ENCODE peak calls at places on chromosomes 2 and 18, in five cellular contexts. One of them, this sample, is unnamed.

GRCh38 chr2:37858197-37858711 is 66.8 kb upstream of the RMDN2 start:
- DNase-seq in stromal cell of bone marrow: no peak
- DNase-seq in GDM1: no peak
- DNase-seq in mesothelial cell of epicardium: no peak
- DNase-seq in stimulated activated CD4-positive, alpha-beta T cell treated with anti-CD3 and anti-CD28 coated beads, Interleukin-4, amount 100 ng/mL, for 24 hours: no peak
- DNase-seq in this sample: peak; percentile 54

GRCh38 chr2:12712871-12713270 is 3.9 kb upstream of the TRIB2 start:
- DNase-seq in stromal cell of bone marrow: no peak
- DNase-seq in GDM1: no peak
- DNase-seq in mesothelial cell of epicardium: no peak
- DNase-seq in stimulated activated CD4-positive, alpha-beta T cell treated with anti-CD3 and anti-CD28 coated beads, Interleukin-4, amount 100 ng/mL, for 24 hours: no peak
- DNase-seq in this sample: no peak

GRCh38 chr2:128442891-128443302 is 124.2 kb upstream of the HS6ST1 start:
- DNase-seq in stromal cell of bone marrow: no peak
- DNase-seq in GDM1: peak; percentile 54
- DNase-seq in mesothelial cell of epicardium: peak; percentile 41
- DNase-seq in stimulated activated CD4-positive, alpha-beta T cell treated with anti-CD3 and anti-CD28 coated beads, Interleukin-4, amount 100 ng/mL, for 24 hours: no peak
- DNase-seq in this sample: no peak

GRCh38 chr18:3995476-3996102 is 459.5 kb downstream of the DLGAP1 start:
- DNase-seq in stromal cell of bone marrow: peak; percentile 23
- DNase-seq in GDM1: peak; percentile 47
- DNase-seq in mesothelial cell of epicardium: peak; percentile 70
- DNase-seq in stimulated activated CD4-positive, alpha-beta T cell treated with anti-CD3 and anti-CD28 coated beads, Interleukin-4, amount 100 ng/mL, for 24 hours: peak; percentile 58
- DNase-seq in this sample: peak; percentile 25

GRCh38 chr18:22998336-22998735 is 65.2 kb downstream of the RBBP8 start:
- DNase-seq in stromal cell of bone marrow: no peak
- DNase-seq in GDM1: no peak
- DNase-seq in mesothelial cell of epicardium: no peak
- DNase-seq in stimulated activated CD4-positive, alpha-beta T cell treated with anti-CD3 and anti-CD28 coated beads, Interleukin-4, amount 100 ng/mL, for 24 hours: no peak
- DNase-seq in this sample: no peak

GRCh38 chr2:233815861-233816260 is 37.7 kb downstream of the MROH2A start:
- DNase-seq in stromal cell of bone marrow: no peak
- DNase-seq in GDM1: no peak
- DNase-seq in mesothelial cell of epicardium: no peak
- DNase-seq in stimulated activated CD4-positive, alpha-beta T cell treated with anti-CD3 and anti-CD28 coated beads, Interleukin-4, amount 100 ng/mL, for 24 hours: no peak
- DNase-seq in this sample: no peak

GRCh38 chr18:61998335-61998734 is 105.5 kb upstream of the RNF152 start:
- DNase-seq in stromal cell of bone marrow: no peak
- DNase-seq in GDM1: no peak
- DNase-seq in mesothelial cell of epicardium: no peak
- DNase-seq in stimulated activated CD4-positive, alpha-beta T cell treated with anti-CD3 and anti-CD28 coated beads, Interleukin-4, amount 100 ng/mL, for 24 hours: no peak
- DNase-seq in this sample: no peak

GRCh38 chr18:79791141-79791972 is 6.4 kb upstream of the KCNG2 start:
- DNase-seq in stromal cell of bone marrow: peak; percentile 71
- DNase-seq in GDM1: peak; percentile 15
- DNase-seq in mesothelial cell of epicardium: no peak
- DNase-seq in stimulated activated CD4-positive, alpha-beta T cell treated with anti-CD3 and anti-CD28 coated beads, Interleukin-4, amount 100 ng/mL, for 24 hours: no peak
- DNase-seq in this sample: peak; percentile 88

GRCh38 chr2:129302815-129303214 is 676.7 kb upstream of the RAB6C start:
- DNase-seq in stromal cell of bone marrow: no peak
- DNase-seq in GDM1: no peak
- DNase-seq in mesothelial cell of epicardium: no peak
- DNase-seq in stimulated activated CD4-positive, alpha-beta T cell treated with anti-CD3 and anti-CD28 coated beads, Interleukin-4, amount 100 ng/mL, for 24 hours: no peak
- DNase-seq in this sample: no peak

GRCh38 chr2:219244789-219245147 is 476 bp downstream of the GLB1L start:
- DNase-seq in stromal cell of bone marrow: no peak
- DNase-seq in GDM1: no peak
- DNase-seq in mesothelial cell of epicardium: no peak
- DNase-seq in stimulated activated CD4-positive, alpha-beta T cell treated with anti-CD3 and anti-CD28 coated beads, Interleukin-4, amount 100 ng/mL, for 24 hours: no peak
- DNase-seq in this sample: no peak

GRCh38 chr2:159960413-159960812 is 102.0 kb downstream of the PLA2R1 start:
- DNase-seq in stromal cell of bone marrow: peak; percentile 62
- DNase-seq in GDM1: no peak
- DNase-seq in mesothelial cell of epicardium: no peak
- DNase-seq in stimulated activated CD4-positive, alpha-beta T cell treated with anti-CD3 and anti-CD28 coated beads, Interleukin-4, amount 100 ng/mL, for 24 hours: no peak
- DNase-seq in this sample: no peak

GRCh38 chr2:239985356-239985755 is 39.8 kb downstream of the NDUFA10 start:
- DNase-seq in stromal cell of bone marrow: no peak
- DNase-seq in GDM1: no peak
- DNase-seq in mesothelial cell of epicardium: no peak
- DNase-seq in stimulated activated CD4-positive, alpha-beta T cell treated with anti-CD3 and anti-CD28 coated beads, Interleukin-4, amount 100 ng/mL, for 24 hours: no peak
- DNase-seq in this sample: no peak

GRCh38 chr2:188725981-188726380 is 248.2 kb upstream of the COL3A1 start:
- DNase-seq in stromal cell of bone marrow: peak; percentile 7
- DNase-seq in GDM1: no peak
- DNase-seq in mesothelial cell of epicardium: no peak
- DNase-seq in stimulated activated CD4-positive, alpha-beta T cell treated with anti-CD3 and anti-CD28 coated beads, Interleukin-4, amount 100 ng/mL, for 24 hours: no peak
- DNase-seq in this sample: no peak

GRCh38 chr2:240395896-240396622 is 39.4 kb upstream of the GPC1 start:
- DNase-seq in stromal cell of bone marrow: no peak
- DNase-seq in GDM1: no peak
- DNase-seq in mesothelial cell of epicardium: no peak
- DNase-seq in stimulated activated CD4-positive, alpha-beta T cell treated with anti-CD3 and anti-CD28 coated beads, Interleukin-4, amount 100 ng/mL, for 24 hours: no peak
- DNase-seq in this sample: no peak

GRCh38 chr2:241612156-241613017 is 24.6 kb downstream of the THAP4 start:
- DNase-seq in stromal cell of bone marrow: no peak
- DNase-seq in GDM1: no peak
- DNase-seq in mesothelial cell of epicardium: no peak
- DNase-seq in stimulated activated CD4-positive, alpha-beta T cell treated with anti-CD3 and anti-CD28 coated beads, Interleukin-4, amount 100 ng/mL, for 24 hours: no peak
- DNase-seq in this sample: peak; percentile 38